ENCODE peak calls at places on chromosomes 13 and 19, in five cellular contexts. One of them, this sample, is unnamed.

GRCh38 chr19:10193666-10194499 is 870 bp downstream of the DNMT1 start:
- DNase-seq in mucosa of descending colon: no peak
- DNase-seq in activated naive CD4-positive, alpha-beta T cell treated with Interleukin-2 at 50 U/mL for 16 hours: peak
- DNase-seq in glutamatergic neuron: peak
- DNase-seq in NCI-H774: peak
- DNase-seq in this sample: no peak

GRCh38 chr19:11642902-11643301 is 45.6 kb downstream of the ZNF627 start:
- DNase-seq in mucosa of descending colon: no peak
- DNase-seq in activated naive CD4-positive, alpha-beta T cell treated with Interleukin-2 at 50 U/mL for 16 hours: no peak
- DNase-seq in glutamatergic neuron: no peak
- DNase-seq in NCI-H774: no peak
- DNase-seq in this sample: no peak

GRCh38 chr19:34236035-34236793 is 18.1 kb upstream of the GARRE1 start:
- DNase-seq in mucosa of descending colon: peak
- DNase-seq in activated naive CD4-positive, alpha-beta T cell treated with Interleukin-2 at 50 U/mL for 16 hours: no peak
- DNase-seq in glutamatergic neuron: peak
- DNase-seq in NCI-H774: no peak
- DNase-seq in this sample: no peak

GRCh38 chr19:41876847-41877489 is at the start of gene CD79A:
- DNase-seq in mucosa of descending colon: no peak
- DNase-seq in activated naive CD4-positive, alpha-beta T cell treated with Interleukin-2 at 50 U/mL for 16 hours: no peak
- DNase-seq in glutamatergic neuron: no peak
- DNase-seq in NCI-H774: no peak
- DNase-seq in this sample: no peak

GRCh38 chr19:4043966-4044365 is 22.7 kb downstream of the ZBTB7A start:
- DNase-seq in mucosa of descending colon: no peak
- DNase-seq in activated naive CD4-positive, alpha-beta T cell treated with Interleukin-2 at 50 U/mL for 16 hours: no peak
- DNase-seq in glutamatergic neuron: no peak
- DNase-seq in NCI-H774: no peak
- DNase-seq in this sample: no peak

GRCh38 chr19:30854207-30854606 is 482.0 kb downstream of the ZNF536 start:
- DNase-seq in mucosa of descending colon: no peak
- DNase-seq in activated naive CD4-positive, alpha-beta T cell treated with Interleukin-2 at 50 U/mL for 16 hours: no peak
- DNase-seq in glutamatergic neuron: no peak
- DNase-seq in NCI-H774: no peak
- DNase-seq in this sample: no peak

GRCh38 chr19:51031220-51031879 is 3.5 kb downstream of the KLK12 start:
- DNase-seq in mucosa of descending colon: no peak
- DNase-seq in activated naive CD4-positive, alpha-beta T cell treated with Interleukin-2 at 50 U/mL for 16 hours: no peak
- DNase-seq in glutamatergic neuron: no peak
- DNase-seq in NCI-H774: no peak
- DNase-seq in this sample: no peak

GRCh38 chr13:101579291-101579802 is 126.9 kb downstream of the ITGBL1 start:
- DNase-seq in mucosa of descending colon: peak
- DNase-seq in activated naive CD4-positive, alpha-beta T cell treated with Interleukin-2 at 50 U/mL for 16 hours: no peak
- DNase-seq in glutamatergic neuron: peak
- DNase-seq in NCI-H774: no peak
- DNase-seq in this sample: no peak

GRCh38 chr19:38046254-38047047 is 139.4 kb downstream of the SIPA1L3 start:
- DNase-seq in mucosa of descending colon: peak
- DNase-seq in activated naive CD4-positive, alpha-beta T cell treated with Interleukin-2 at 50 U/mL for 16 hours: no peak
- DNase-seq in glutamatergic neuron: no peak
- DNase-seq in NCI-H774: no peak
- DNase-seq in this sample: no peak

GRCh38 chr19:12939292-12939606 is 840 bp downstream of the CALR start:
- DNase-seq in mucosa of descending colon: no peak
- DNase-seq in activated naive CD4-positive, alpha-beta T cell treated with Interleukin-2 at 50 U/mL for 16 hours: peak
- DNase-seq in glutamatergic neuron: no peak
- DNase-seq in NCI-H774: no peak
- DNase-seq in this sample: peak

GRCh38 chr19:13398780-13399726 is 107.2 kb downstream of the CACNA1A start:
- DNase-seq in mucosa of descending colon: no peak
- DNase-seq in activated naive CD4-positive, alpha-beta T cell treated with Interleukin-2 at 50 U/mL for 16 hours: no peak
- DNase-seq in glutamatergic neuron: no peak
- DNase-seq in NCI-H774: peak
- DNase-seq in this sample: no peak

GRCh38 chr13:113853518-113854237 is 10.2 kb downstream of the GAS6 start:
- DNase-seq in mucosa of descending colon: no peak
- DNase-seq in activated naive CD4-positive, alpha-beta T cell treated with Interleukin-2 at 50 U/mL for 16 hours: no peak
- DNase-seq in glutamatergic neuron: no peak
- DNase-seq in NCI-H774: no peak
- DNase-seq in this sample: no peak

GRCh38 chr13:32040052-32040642 is 8.6 kb downstream of the FRY start:
- DNase-seq in mucosa of descending colon: no peak
- DNase-seq in activated naive CD4-positive, alpha-beta T cell treated with Interleukin-2 at 50 U/mL for 16 hours: no peak
- DNase-seq in glutamatergic neuron: no peak
- DNase-seq in NCI-H774: no peak
- DNase-seq in this sample: no peak

GRCh38 chr19:17854061-17854460 is 5.6 kb upstream of the RPL18A start:
- DNase-seq in mucosa of descending colon: no peak
- DNase-seq in activated naive CD4-positive, alpha-beta T cell treated with Interleukin-2 at 50 U/mL for 16 hours: no peak
- DNase-seq in glutamatergic neuron: no peak
- DNase-seq in NCI-H774: no peak
- DNase-seq in this sample: no peak

GRCh38 chr19:18735752-18736151 is 52.3 kb downstream of the CRTC1 start:
- DNase-seq in mucosa of descending colon: no peak
- DNase-seq in activated naive CD4-positive, alpha-beta T cell treated with Interleukin-2 at 50 U/mL for 16 hours: no peak
- DNase-seq in glutamatergic neuron: no peak
- DNase-seq in NCI-H774: no peak
- DNase-seq in this sample: no peak

GRCh38 chr19:11073568-11073967 is 15.7 kb upstream of the LDLR start:
- DNase-seq in mucosa of descending colon: no peak
- DNase-seq in activated naive CD4-positive, alpha-beta T cell treated with Interleukin-2 at 50 U/mL for 16 hours: no peak
- DNase-seq in glutamatergic neuron: no peak
- DNase-seq in NCI-H774: no peak
- DNase-seq in this sample: no peak

GRCh38 chr13:50156140-50156539 is 140.9 kb downstream of the KCNRG start:
- DNase-seq in mucosa of descending colon: no peak
- DNase-seq in activated naive CD4-positive, alpha-beta T cell treated with Interleukin-2 at 50 U/mL for 16 hours: no peak
- DNase-seq in glutamatergic neuron: no peak
- DNase-seq in NCI-H774: no peak
- DNase-seq in this sample: no peak

GRCh38 chr13:75372517-75372916 is 109.5 kb downstream of the TBC1D4 start:
- DNase-seq in mucosa of descending colon: peak
- DNase-seq in activated naive CD4-positive, alpha-beta T cell treated with Interleukin-2 at 50 U/mL for 16 hours: no peak
- DNase-seq in glutamatergic neuron: no peak
- DNase-seq in NCI-H774: no peak
- DNase-seq in this sample: peak

GRCh38 chr13:23289917-23290357 is 109.2 kb downstream of the SGCG start:
- DNase-seq in mucosa of descending colon: no peak
- DNase-seq in activated naive CD4-positive, alpha-beta T cell treated with Interleukin-2 at 50 U/mL for 16 hours: no peak
- DNase-seq in glutamatergic neuron: no peak
- DNase-seq in NCI-H774: no peak
- DNase-seq in this sample: no peak

GRCh38 chr19:30421571-30421970 is 49.4 kb downstream of the ZNF536 start:
- DNase-seq in mucosa of descending colon: no peak
- DNase-seq in activated naive CD4-positive, alpha-beta T cell treated with Interleukin-2 at 50 U/mL for 16 hours: no peak
- DNase-seq in glutamatergic neuron: no peak
- DNase-seq in NCI-H774: no peak
- DNase-seq in this sample: no peak

GRCh38 chr19:2057484-2058469 is 6.7 kb upstream of the MKNK2 start:
- DNase-seq in mucosa of descending colon: no peak
- DNase-seq in activated naive CD4-positive, alpha-beta T cell treated with Interleukin-2 at 50 U/mL for 16 hours: no peak
- DNase-seq in glutamatergic neuron: no peak
- DNase-seq in NCI-H774: no peak
- DNase-seq in this sample: no peak

GRCh38 chr13:32408296-32408998 is 19.5 kb downstream of the N4BP2L1 start:
- DNase-seq in mucosa of descending colon: no peak
- DNase-seq in activated naive CD4-positive, alpha-beta T cell treated with Interleukin-2 at 50 U/mL for 16 hours: no peak
- DNase-seq in glutamatergic neuron: no peak
- DNase-seq in NCI-H774: no peak
- DNase-seq in this sample: no peak

GRCh38 chr19:980133-980998 is 3.8 kb upstream of the WDR18 start:
- DNase-seq in mucosa of descending colon: no peak
- DNase-seq in activated naive CD4-positive, alpha-beta T cell treated with Interleukin-2 at 50 U/mL for 16 hours: no peak
- DNase-seq in glutamatergic neuron: peak
- DNase-seq in NCI-H774: no peak
- DNase-seq in this sample: no peak

GRCh38 chr13:23339225-23339624 is 94.3 kb downstream of the SACS start:
- DNase-seq in mucosa of descending colon: no peak
- DNase-seq in activated naive CD4-positive, alpha-beta T cell treated with Interleukin-2 at 50 U/mL for 16 hours: no peak
- DNase-seq in glutamatergic neuron: no peak
- DNase-seq in NCI-H774: no peak
- DNase-seq in this sample: no peak

GRCh38 chr13:62910541-62910940 is 1494.9 kb upstream of the PCDH20 start:
- DNase-seq in mucosa of descending colon: no peak
- DNase-seq in activated naive CD4-positive, alpha-beta T cell treated with Interleukin-2 at 50 U/mL for 16 hours: no peak
- DNase-seq in glutamatergic neuron: no peak
- DNase-seq in NCI-H774: no peak
- DNase-seq in this sample: no peak

GRCh38 chr19:1510442-1510806 is 2.4 kb downstream of the ADAMTSL5 start:
- DNase-seq in mucosa of descending colon: no peak
- DNase-seq in activated naive CD4-positive, alpha-beta T cell treated with Interleukin-2 at 50 U/mL for 16 hours: no peak
- DNase-seq in glutamatergic neuron: no peak
- DNase-seq in NCI-H774: no peak
- DNase-seq in this sample: no peak

GRCh38 chr19:8532170-8532569 is 18.2 kb upstream of the ZNF414 start:
- DNase-seq in mucosa of descending colon: no peak
- DNase-seq in activated naive CD4-positive, alpha-beta T cell treated with Interleukin-2 at 50 U/mL for 16 hours: no peak
- DNase-seq in glutamatergic neuron: no peak
- DNase-seq in NCI-H774: no peak
- DNase-seq in this sample: peak

GRCh38 chr19:47486900-47487299 is 2.9 kb upstream of the KPTN start:
- DNase-seq in mucosa of descending colon: no peak
- DNase-seq in activated naive CD4-positive, alpha-beta T cell treated with Interleukin-2 at 50 U/mL for 16 hours: no peak
- DNase-seq in glutamatergic neuron: no peak
- DNase-seq in NCI-H774: no peak
- DNase-seq in this sample: no peak

GRCh38 chr19:51514866-51515481 is 13.4 kb upstream of the SIGLEC12 start:
- DNase-seq in mucosa of descending colon: peak
- DNase-seq in activated naive CD4-positive, alpha-beta T cell treated with Interleukin-2 at 50 U/mL for 16 hours: peak
- DNase-seq in glutamatergic neuron: no peak
- DNase-seq in NCI-H774: peak
- DNase-seq in this sample: peak

GRCh38 chr13:31267126-31267784 is 67.5 kb downstream of the B3GLCT start:
- DNase-seq in mucosa of descending colon: no peak
- DNase-seq in activated naive CD4-positive, alpha-beta T cell treated with Interleukin-2 at 50 U/mL for 16 hours: no peak
- DNase-seq in glutamatergic neuron: no peak
- DNase-seq in NCI-H774: no peak
- DNase-seq in this sample: no peak

GRCh38 chr19:51366999-51367564 is 894 bp upstream of the ETFB start:
- DNase-seq in mucosa of descending colon: no peak
- DNase-seq in activated naive CD4-positive, alpha-beta T cell treated with Interleukin-2 at 50 U/mL for 16 hours: peak
- DNase-seq in glutamatergic neuron: peak
- DNase-seq in NCI-H774: no peak
- DNase-seq in this sample: no peak

GRCh38 chr19:44796701-44797115 is 12.2 kb upstream of the BCAM start:
- DNase-seq in mucosa of descending colon: no peak
- DNase-seq in activated naive CD4-positive, alpha-beta T cell treated with Interleukin-2 at 50 U/mL for 16 hours: no peak
- DNase-seq in glutamatergic neuron: peak
- DNase-seq in NCI-H774: peak
- DNase-seq in this sample: no peak

GRCh38 chr13:114259374-114259773 is 22.0 kb upstream of the UPF3A start:
- DNase-seq in mucosa of descending colon: no peak
- DNase-seq in activated naive CD4-positive, alpha-beta T cell treated with Interleukin-2 at 50 U/mL for 16 hours: no peak
- DNase-seq in glutamatergic neuron: no peak
- DNase-seq in NCI-H774: peak
- DNase-seq in this sample: no peak

GRCh38 chr19:35352177-35352447 is 4.4 kb downstream of the FFAR1 start:
- DNase-seq in mucosa of descending colon: no peak
- DNase-seq in activated naive CD4-positive, alpha-beta T cell treated with Interleukin-2 at 50 U/mL for 16 hours: no peak
- DNase-seq in glutamatergic neuron: no peak
- DNase-seq in NCI-H774: no peak
- DNase-seq in this sample: no peak

GRCh38 chr13:92849381-92849780 is 377.2 kb upstream of the GPC6 start:
- DNase-seq in mucosa of descending colon: no peak
- DNase-seq in activated naive CD4-positive, alpha-beta T cell treated with Interleukin-2 at 50 U/mL for 16 hours: no peak
- DNase-seq in glutamatergic neuron: no peak
- DNase-seq in NCI-H774: no peak
- DNase-seq in this sample: no peak

GRCh38 chr19:42252365-42253244 is 2.3 kb downstream of the ERF start:
- DNase-seq in mucosa of descending colon: no peak
- DNase-seq in activated naive CD4-positive, alpha-beta T cell treated with Interleukin-2 at 50 U/mL for 16 hours: no peak
- DNase-seq in glutamatergic neuron: no peak
- DNase-seq in NCI-H774: no peak
- DNase-seq in this sample: no peak

GRCh38 chr19:24060687-24061356 is 26.2 kb upstream of the ZNF254 start:
- DNase-seq in mucosa of descending colon: no peak
- DNase-seq in activated naive CD4-positive, alpha-beta T cell treated with Interleukin-2 at 50 U/mL for 16 hours: no peak
- DNase-seq in glutamatergic neuron: no peak
- DNase-seq in NCI-H774: no peak
- DNase-seq in this sample: no peak